ENCODE peak calls at places on chromosomes 7 and 10, in six cellular contexts. One of them, this sample, is unnamed.

GRCh38 chr7:127251048-127251451 is 1.7 kb downstream of the GRM8 start:
- DNase-seq in epithelial cell of esophagus: no peak
- DNase-seq in stomach: no peak
- DNase-seq in IMR-90: no peak
- DNase-seq in brain microvascular endothelial cell: no peak
- DNase-seq in uterus: no peak
- DNase-seq in this sample: no peak

GRCh38 chr7:138880881-138881577 is 83.0 kb upstream of the ATP6V0A4 start:
- DNase-seq in stomach: peak; percentile 40
- DNase-seq in IMR-90: no peak
- DNase-seq in epithelial cell of esophagus: no peak
- DNase-seq in brain microvascular endothelial cell: no peak
- DNase-seq in uterus: no peak
- DNase-seq in this sample: no peak

GRCh38 chr7:30799976-30800661 is 28.9 kb downstream of the MINDY4 start:
- DNase-seq in IMR-90: no peak
- DNase-seq in stomach: no peak
- DNase-seq in uterus: no peak
- DNase-seq in epithelial cell of esophagus: peak; percentile 5
- DNase-seq in brain microvascular endothelial cell: no peak
- DNase-seq in this sample: no peak

GRCh38 chr7:42192851-42193456 is 44.1 kb downstream of the GLI3 start:
- DNase-seq in uterus: no peak
- DNase-seq in stomach: no peak
- DNase-seq in IMR-90: peak; percentile 38
- DNase-seq in brain microvascular endothelial cell: no peak
- DNase-seq in epithelial cell of esophagus: peak; percentile 36
- DNase-seq in this sample: no peak

GRCh38 chr10:10293431-10293830 is 724.2 kb upstream of the CELF2 start:
- DNase-seq in IMR-90: no peak
- DNase-seq in stomach: no peak
- DNase-seq in brain microvascular endothelial cell: peak; percentile 1
- DNase-seq in epithelial cell of esophagus: no peak
- DNase-seq in uterus: peak; percentile 39
- DNase-seq in this sample: no peak

GRCh38 chr10:60282771-60283353 is 106.8 kb downstream of the ANK3 start:
- DNase-seq in uterus: no peak
- DNase-seq in stomach: no peak
- DNase-seq in brain microvascular endothelial cell: peak; percentile 78
- DNase-seq in IMR-90: peak; percentile 56
- DNase-seq in epithelial cell of esophagus: peak; percentile 72
- DNase-seq in this sample: no peak

GRCh38 chr7:89238156-89238555 is 442.6 kb upstream of the TEX47 start:
- DNase-seq in brain microvascular endothelial cell: no peak
- DNase-seq in epithelial cell of esophagus: no peak
- DNase-seq in IMR-90: peak; percentile 28
- DNase-seq in stomach: no peak
- DNase-seq in uterus: no peak
- DNase-seq in this sample: no peak

GRCh38 chr10:48285710-48286109 is 11.2 kb upstream of the FRMPD2 start:
- DNase-seq in epithelial cell of esophagus: no peak
- DNase-seq in stomach: no peak
- DNase-seq in uterus: no peak
- DNase-seq in brain microvascular endothelial cell: no peak
- DNase-seq in IMR-90: no peak
- DNase-seq in this sample: no peak

GRCh38 chr10:69483988-69484387 is 32.7 kb downstream of the TSPAN15 start:
- DNase-seq in IMR-90: no peak
- DNase-seq in uterus: no peak
- DNase-seq in brain microvascular endothelial cell: no peak
- DNase-seq in epithelial cell of esophagus: peak; percentile 38
- DNase-seq in stomach: no peak
- DNase-seq in this sample: no peak

GRCh38 chr10:50360077-50360476 is 108.8 kb upstream of the ASAH2 start:
- DNase-seq in epithelial cell of esophagus: no peak
- DNase-seq in uterus: no peak
- DNase-seq in brain microvascular endothelial cell: no peak
- DNase-seq in stomach: no peak
- DNase-seq in IMR-90: no peak
- DNase-seq in this sample: no peak
- H3K4me3 ChIP-seq in epithelial cell of esophagus: no peak overlapping the region
- H3K4me3 ChIP-seq in uterus: no peak overlapping the region
- H3K4me3 ChIP-seq in brain microvascular endothelial cell: no peak overlapping the region
- H3K4me3 ChIP-seq in stomach: no peak overlapping the region
- H3K4me3 ChIP-seq in IMR-90: no peak overlapping the region
- H3K4me3 ChIP-seq in this sample: no peak overlapping the region

GRCh38 chr7:28685291-28685659 is 272.9 kb downstream of the TRIL start:
- DNase-seq in IMR-90: no peak
- DNase-seq in uterus: peak; percentile 32
- DNase-seq in brain microvascular endothelial cell: no peak
- DNase-seq in epithelial cell of esophagus: no peak
- DNase-seq in stomach: no peak
- DNase-seq in this sample: no peak
- H3K4me3 ChIP-seq in IMR-90: no peak overlapping the region
- H3K4me3 ChIP-seq in uterus: no peak overlapping the region
- H3K4me3 ChIP-seq in brain microvascular endothelial cell: no peak overlapping the region
- H3K4me3 ChIP-seq in epithelial cell of esophagus: no peak overlapping the region
- H3K4me3 ChIP-seq in stomach: peak overlapping the region; percentile 40
- H3K4me3 ChIP-seq in this sample: peak overlapping the region; percentile 72

GRCh38 chr10:3096149-3096548 is 28.8 kb downstream of the PFKP start:
- DNase-seq in IMR-90: no peak
- DNase-seq in stomach: no peak
- DNase-seq in uterus: no peak
- DNase-seq in epithelial cell of esophagus: no peak
- DNase-seq in brain microvascular endothelial cell: no peak
- DNase-seq in this sample: no peak

GRCh38 chr10:3097160-3097559 is 29.8 kb downstream of the PFKP start:
- DNase-seq in IMR-90: no peak
- DNase-seq in stomach: no peak
- DNase-seq in epithelial cell of esophagus: no peak
- DNase-seq in uterus: no peak
- DNase-seq in brain microvascular endothelial cell: no peak
- DNase-seq in this sample: no peak

GRCh38 chr10:3093996-3094395 is 26.6 kb downstream of the PFKP start:
- DNase-seq in IMR-90: no peak
- DNase-seq in stomach: no peak
- DNase-seq in epithelial cell of esophagus: no peak
- DNase-seq in uterus: no peak
- DNase-seq in brain microvascular endothelial cell: no peak
- DNase-seq in this sample: no peak

GRCh38 chr10:3095373-3096139 is 28.2 kb downstream of the PFKP start:
- DNase-seq in brain microvascular endothelial cell: peak; percentile 99
- DNase-seq in uterus: peak; percentile 38
- DNase-seq in IMR-90: peak; percentile 100
- DNase-seq in stomach: no peak
- DNase-seq in epithelial cell of esophagus: peak; percentile 98
- DNase-seq in this sample: peak; percentile 35

GRCh38 chr10:3094565-3095168 is 27.3 kb downstream of the PFKP start:
- DNase-seq in brain microvascular endothelial cell: no peak
- DNase-seq in epithelial cell of esophagus: no peak
- DNase-seq in stomach: no peak
- DNase-seq in uterus: no peak
- DNase-seq in IMR-90: peak; percentile 29
- DNase-seq in this sample: no peak
- H3K4me3 ChIP-seq in brain microvascular endothelial cell: no peak overlapping the region
- H3K4me3 ChIP-seq in epithelial cell of esophagus: no peak overlapping the region
- H3K4me3 ChIP-seq in stomach: no peak overlapping the region
- H3K4me3 ChIP-seq in uterus: no peak overlapping the region
- H3K4me3 ChIP-seq in IMR-90: no peak overlapping the region
- H3K4me3 ChIP-seq in this sample: peak overlapping the region; percentile 51

GRCh38 chr10:74058071-74058470 is 60.2 kb downstream of the VCL start:
- DNase-seq in brain microvascular endothelial cell: no peak
- DNase-seq in uterus: no peak
- DNase-seq in IMR-90: no peak
- DNase-seq in epithelial cell of esophagus: no peak
- DNase-seq in stomach: no peak
- DNase-seq in this sample: no peak
- H3K4me3 ChIP-seq in brain microvascular endothelial cell: no peak overlapping the region
- H3K4me3 ChIP-seq in uterus: no peak overlapping the region
- H3K4me3 ChIP-seq in IMR-90: no peak overlapping the region
- H3K4me3 ChIP-seq in epithelial cell of esophagus: no peak overlapping the region
- H3K4me3 ChIP-seq in stomach: no peak overlapping the region
- H3K4me3 ChIP-seq in this sample: no peak overlapping the region

DNA sequence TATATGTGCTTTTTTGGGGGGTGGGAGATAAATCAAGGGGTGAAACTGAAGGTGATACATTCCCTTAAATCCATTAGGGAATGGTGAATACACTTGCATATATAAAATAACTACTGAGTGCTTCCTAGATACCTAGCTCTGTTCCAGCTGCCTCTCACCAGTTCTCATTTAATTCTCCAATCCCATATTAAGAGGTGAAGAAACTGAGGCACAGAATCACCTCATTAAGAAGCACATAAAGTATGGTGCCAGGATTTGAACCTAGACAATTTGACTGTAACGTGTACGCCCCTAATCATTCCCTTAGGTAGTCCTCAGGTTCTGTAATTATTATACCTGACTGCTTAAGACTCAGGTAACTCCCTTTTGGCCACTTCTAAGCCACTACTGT is 1.5 kb upstream of the SFR1 start:
- DNase-seq in IMR-90: no peak
- DNase-seq in uterus: no peak
- DNase-seq in epithelial cell of esophagus: no peak
- DNase-seq in stomach: no peak
- DNase-seq in brain microvascular endothelial cell: no peak
- DNase-seq in this sample: no peak
- H3K4me3 ChIP-seq in IMR-90: peak overlapping the region; percentile 73
- H3K4me3 ChIP-seq in uterus: peak overlapping the region; percentile 80
- H3K4me3 ChIP-seq in epithelial cell of esophagus: peak overlapping the region; percentile 72
- H3K4me3 ChIP-seq in stomach: peak overlapping the region; percentile 67
- H3K4me3 ChIP-seq in brain microvascular endothelial cell: no peak overlapping the region
- H3K4me3 ChIP-seq in this sample: peak overlapping the region; percentile 87

DNA sequence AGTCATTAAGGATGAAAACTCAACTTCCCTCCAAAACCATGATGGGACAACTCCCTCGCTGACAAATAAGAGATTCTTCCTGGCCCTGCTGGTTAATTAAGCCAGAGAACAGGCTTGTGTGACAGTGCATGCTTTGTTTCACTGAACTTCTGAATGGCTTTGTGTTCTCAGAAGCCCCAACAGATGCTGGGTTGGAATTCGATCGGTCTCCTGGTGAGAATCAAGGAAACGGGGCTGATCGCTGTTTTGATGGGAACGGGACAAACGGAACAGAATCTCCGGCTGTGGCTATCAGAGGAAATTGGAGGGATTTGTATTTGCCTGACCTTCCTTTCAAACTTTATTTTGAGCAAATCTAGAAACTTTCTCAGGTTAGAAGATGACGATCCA is 145.0 kb downstream of the RNF216 start:
- DNase-seq in stomach: no peak
- DNase-seq in brain microvascular endothelial cell: no peak
- DNase-seq in IMR-90: no peak
- DNase-seq in uterus: no peak
- DNase-seq in epithelial cell of esophagus: no peak
- DNase-seq in this sample: no peak
- H3K4me3 ChIP-seq in stomach: no peak overlapping the region
- H3K4me3 ChIP-seq in brain microvascular endothelial cell: no peak overlapping the region
- H3K4me3 ChIP-seq in IMR-90: no peak overlapping the region
- H3K4me3 ChIP-seq in uterus: no peak overlapping the region
- H3K4me3 ChIP-seq in epithelial cell of esophagus: no peak overlapping the region
- H3K4me3 ChIP-seq in this sample: peak overlapping the region; percentile 27

DNA sequence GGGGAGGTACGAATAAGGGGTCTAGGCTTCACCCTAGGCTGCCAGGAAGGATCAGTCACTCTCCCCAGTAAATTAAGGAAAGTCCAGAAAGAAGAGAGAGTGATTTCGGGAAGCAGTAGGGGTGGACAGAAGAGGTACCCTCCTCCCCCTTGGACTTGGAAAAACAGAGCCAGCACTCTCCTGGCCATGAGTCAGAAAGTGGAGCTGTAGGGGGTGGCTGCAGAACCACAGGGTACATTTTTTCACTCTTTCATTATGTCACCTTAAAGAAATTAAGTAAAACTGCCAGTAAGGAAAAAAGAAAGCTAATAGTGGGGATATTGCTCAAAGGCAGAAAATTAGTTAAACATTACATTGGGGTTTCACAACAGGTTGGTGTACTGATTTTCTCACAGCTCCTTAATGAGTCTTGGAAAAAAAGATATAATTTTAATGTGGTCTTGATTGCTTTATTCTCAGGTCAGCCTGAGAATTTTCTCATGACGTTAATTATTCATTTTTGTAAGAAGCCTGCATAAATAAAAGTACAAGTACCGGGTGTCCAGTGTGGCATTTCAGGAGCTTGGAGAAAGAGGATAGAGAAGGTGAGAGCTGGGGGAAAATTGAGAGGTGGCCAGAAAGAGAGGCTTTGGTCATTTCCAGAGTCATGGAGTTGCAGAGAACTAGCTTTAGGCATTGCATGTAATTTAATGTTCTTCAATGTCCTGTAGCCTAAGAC is 23.1 kb upstream of the AOAH start:
- DNase-seq in IMR-90: peak; percentile 4
- DNase-seq in stomach: no peak
- DNase-seq in brain microvascular endothelial cell: peak; percentile 9
- DNase-seq in uterus: no peak
- DNase-seq in epithelial cell of esophagus: peak; percentile 16
- DNase-seq in this sample: no peak
- H3K4me3 ChIP-seq in IMR-90: no peak overlapping the region
- H3K4me3 ChIP-seq in stomach: no peak overlapping the region
- H3K4me3 ChIP-seq in brain microvascular endothelial cell: no peak overlapping the region
- H3K4me3 ChIP-seq in uterus: no peak overlapping the region
- H3K4me3 ChIP-seq in epithelial cell of esophagus: no peak overlapping the region
- H3K4me3 ChIP-seq in this sample: no peak overlapping the region

GRCh38 chr10:22893776-22894175 is 34.1 kb upstream of the ARMC3 start:
- DNase-seq in stomach: no peak
- DNase-seq in IMR-90: no peak
- DNase-seq in epithelial cell of esophagus: no peak
- DNase-seq in brain microvascular endothelial cell: no peak
- DNase-seq in uterus: no peak
- DNase-seq in this sample: no peak

GRCh38 chr10:22897371-22897770 is 30.5 kb upstream of the ARMC3 start:
- DNase-seq in uterus: no peak
- DNase-seq in epithelial cell of esophagus: no peak
- DNase-seq in brain microvascular endothelial cell: no peak
- DNase-seq in IMR-90: no peak
- DNase-seq in stomach: no peak
- DNase-seq in this sample: no peak

GRCh38 chr10:22899307-22899706 is 28.5 kb upstream of the ARMC3 start:
- DNase-seq in stomach: no peak
- DNase-seq in IMR-90: no peak
- DNase-seq in uterus: no peak
- DNase-seq in epithelial cell of esophagus: no peak
- DNase-seq in brain microvascular endothelial cell: no peak
- DNase-seq in this sample: no peak

GRCh38 chr10:22891797-22892196 is 36.1 kb upstream of the ARMC3 start:
- DNase-seq in brain microvascular endothelial cell: no peak
- DNase-seq in epithelial cell of esophagus: no peak
- DNase-seq in stomach: no peak
- DNase-seq in uterus: no peak
- DNase-seq in IMR-90: no peak
- DNase-seq in this sample: no peak

DNA sequence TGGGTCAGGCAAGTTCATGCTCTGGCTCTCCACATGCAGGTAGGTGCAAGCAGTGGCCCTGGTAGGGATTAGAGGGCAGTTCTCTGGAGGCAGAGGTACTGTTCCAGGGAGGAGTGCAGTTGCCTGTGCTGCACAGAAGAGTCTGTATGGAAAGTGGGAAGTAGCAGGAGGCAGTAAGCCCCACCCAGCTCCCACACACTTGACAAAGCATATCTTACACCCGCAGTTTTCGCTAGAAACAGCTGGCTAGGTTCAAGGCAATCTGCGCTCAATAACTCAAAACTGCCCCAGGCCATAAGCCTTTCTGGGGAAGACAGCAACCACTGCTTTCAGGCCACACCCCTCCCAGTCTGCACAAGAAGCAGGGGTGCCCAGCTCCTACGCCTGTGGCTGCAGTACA is 33.1 kb upstream of the ARMC3 start:
- DNase-seq in brain microvascular endothelial cell: no peak
- DNase-seq in stomach: no peak
- DNase-seq in uterus: no peak
- DNase-seq in epithelial cell of esophagus: peak; percentile 24
- DNase-seq in IMR-90: no peak
- DNase-seq in this sample: no peak
- H3K4me3 ChIP-seq in brain microvascular endothelial cell: no peak overlapping the region
- H3K4me3 ChIP-seq in stomach: no peak overlapping the region
- H3K4me3 ChIP-seq in uterus: no peak overlapping the region
- H3K4me3 ChIP-seq in epithelial cell of esophagus: no peak overlapping the region
- H3K4me3 ChIP-seq in IMR-90: no peak overlapping the region
- H3K4me3 ChIP-seq in this sample: no peak overlapping the region